ENCODE peak calls at places on chromosomes 4 and X, in five cellular contexts. One of them, this sample, is unnamed.

GRCh38 chr4:108118505-108118904 is 50.2 kb downstream of the LEF1 start:
- DNase-seq in activated CD8-positive, alpha-beta T cell treated with anti-CD3 and anti-CD28 coated beads, Interleukin-2, amount 10 ng/mL, durations not matched to agents 7 days and 5 days: no peak
- DNase-seq in NCI-H748 treated with DMSO at 0.1 percent for 48 hours: peak; percentile 87
- DNase-seq in GM23248: no peak
- DNase-seq in stimulated activated CD4-positive, alpha-beta T cell treated with anti-CD3 and anti-CD28 coated beads, TNF-alpha, amount 100 ng/mL, for 4 hours: no peak
- DNase-seq in this sample: no peak

GRCh38 chr4:152643153-152644035 is 36.4 kb downstream of the TMEM154 start:
- DNase-seq in GM23248: no peak
- DNase-seq in NCI-H748 treated with DMSO at 0.1 percent for 48 hours: no peak
- DNase-seq in activated CD8-positive, alpha-beta T cell treated with anti-CD3 and anti-CD28 coated beads, Interleukin-2, amount 10 ng/mL, durations not matched to agents 7 days and 5 days: peak; percentile 24
- DNase-seq in stimulated activated CD4-positive, alpha-beta T cell treated with anti-CD3 and anti-CD28 coated beads, TNF-alpha, amount 100 ng/mL, for 4 hours: no peak
- DNase-seq in this sample: peak; percentile 16

GRCh38 chr4:152104846-152105462 is 344.1 kb upstream of the GATB start:
- DNase-seq in activated CD8-positive, alpha-beta T cell treated with anti-CD3 and anti-CD28 coated beads, Interleukin-2, amount 10 ng/mL, durations not matched to agents 7 days and 5 days: no peak
- DNase-seq in stimulated activated CD4-positive, alpha-beta T cell treated with anti-CD3 and anti-CD28 coated beads, TNF-alpha, amount 100 ng/mL, for 4 hours: no peak
- DNase-seq in GM23248: no peak
- DNase-seq in NCI-H748 treated with DMSO at 0.1 percent for 48 hours: no peak
- DNase-seq in this sample: no peak

GRCh38 chrX:13699183-13699826 is 10.4 kb downstream of the RAB9A start:
- DNase-seq in activated CD8-positive, alpha-beta T cell treated with anti-CD3 and anti-CD28 coated beads, Interleukin-2, amount 10 ng/mL, durations not matched to agents 7 days and 5 days: no peak
- DNase-seq in NCI-H748 treated with DMSO at 0.1 percent for 48 hours: no peak
- DNase-seq in GM23248: peak; percentile 74
- DNase-seq in stimulated activated CD4-positive, alpha-beta T cell treated with anti-CD3 and anti-CD28 coated beads, TNF-alpha, amount 100 ng/mL, for 4 hours: no peak
- DNase-seq in this sample: no peak

GRCh38 chr4:10733486-10733885 is 48.9 kb upstream of the CLNK start:
- DNase-seq in activated CD8-positive, alpha-beta T cell treated with anti-CD3 and anti-CD28 coated beads, Interleukin-2, amount 10 ng/mL, durations not matched to agents 7 days and 5 days: no peak
- DNase-seq in NCI-H748 treated with DMSO at 0.1 percent for 48 hours: no peak
- DNase-seq in GM23248: no peak
- DNase-seq in stimulated activated CD4-positive, alpha-beta T cell treated with anti-CD3 and anti-CD28 coated beads, TNF-alpha, amount 100 ng/mL, for 4 hours: no peak
- DNase-seq in this sample: no peak

GRCh38 chrX:153794897-153795816 is 689 bp downstream of the SSR4 start:
- DNase-seq in activated CD8-positive, alpha-beta T cell treated with anti-CD3 and anti-CD28 coated beads, Interleukin-2, amount 10 ng/mL, durations not matched to agents 7 days and 5 days: peak; percentile 26
- DNase-seq in GM23248: peak; percentile 52
- DNase-seq in stimulated activated CD4-positive, alpha-beta T cell treated with anti-CD3 and anti-CD28 coated beads, TNF-alpha, amount 100 ng/mL, for 4 hours: peak; percentile 15
- DNase-seq in NCI-H748 treated with DMSO at 0.1 percent for 48 hours: no peak
- DNase-seq in this sample: no peak

GRCh38 chr4:2503809-2504208 is 32.6 kb upstream of the FAM193A start:
- DNase-seq in activated CD8-positive, alpha-beta T cell treated with anti-CD3 and anti-CD28 coated beads, Interleukin-2, amount 10 ng/mL, durations not matched to agents 7 days and 5 days: no peak
- DNase-seq in stimulated activated CD4-positive, alpha-beta T cell treated with anti-CD3 and anti-CD28 coated beads, TNF-alpha, amount 100 ng/mL, for 4 hours: no peak
- DNase-seq in GM23248: no peak
- DNase-seq in NCI-H748 treated with DMSO at 0.1 percent for 48 hours: no peak
- DNase-seq in this sample: no peak

GRCh38 chrX:96140796-96141195 is 543.8 kb upstream of the DIAPH2 start:
- DNase-seq in GM23248: no peak
- DNase-seq in stimulated activated CD4-positive, alpha-beta T cell treated with anti-CD3 and anti-CD28 coated beads, TNF-alpha, amount 100 ng/mL, for 4 hours: no peak
- DNase-seq in activated CD8-positive, alpha-beta T cell treated with anti-CD3 and anti-CD28 coated beads, Interleukin-2, amount 10 ng/mL, durations not matched to agents 7 days and 5 days: no peak
- DNase-seq in NCI-H748 treated with DMSO at 0.1 percent for 48 hours: no peak
- DNase-seq in this sample: no peak

GRCh38 chr4:48986654-48987164 is 634 bp downstream of the CWH43 start:
- DNase-seq in stimulated activated CD4-positive, alpha-beta T cell treated with anti-CD3 and anti-CD28 coated beads, TNF-alpha, amount 100 ng/mL, for 4 hours: no peak
- DNase-seq in activated CD8-positive, alpha-beta T cell treated with anti-CD3 and anti-CD28 coated beads, Interleukin-2, amount 10 ng/mL, durations not matched to agents 7 days and 5 days: no peak
- DNase-seq in GM23248: no peak
- DNase-seq in NCI-H748 treated with DMSO at 0.1 percent for 48 hours: no peak
- DNase-seq in this sample: no peak

GRCh38 chr4:174284181-174284886 is 623 bp downstream of the CEP44 start:
- DNase-seq in stimulated activated CD4-positive, alpha-beta T cell treated with anti-CD3 and anti-CD28 coated beads, TNF-alpha, amount 100 ng/mL, for 4 hours: no peak
- DNase-seq in activated CD8-positive, alpha-beta T cell treated with anti-CD3 and anti-CD28 coated beads, Interleukin-2, amount 10 ng/mL, durations not matched to agents 7 days and 5 days: no peak
- DNase-seq in NCI-H748 treated with DMSO at 0.1 percent for 48 hours: no peak
- DNase-seq in GM23248: peak; percentile 86
- DNase-seq in this sample: no peak

GRCh38 chrX:146658379-146658778 is 151.2 kb upstream of the CXorf51B start:
- DNase-seq in NCI-H748 treated with DMSO at 0.1 percent for 48 hours: no peak
- DNase-seq in activated CD8-positive, alpha-beta T cell treated with anti-CD3 and anti-CD28 coated beads, Interleukin-2, amount 10 ng/mL, durations not matched to agents 7 days and 5 days: no peak
- DNase-seq in stimulated activated CD4-positive, alpha-beta T cell treated with anti-CD3 and anti-CD28 coated beads, TNF-alpha, amount 100 ng/mL, for 4 hours: no peak
- DNase-seq in GM23248: no peak
- DNase-seq in this sample: no peak

GRCh38 chr4:183059797-183060196 is 39.3 kb upstream of the WWC2 start:
- DNase-seq in GM23248: no peak
- DNase-seq in NCI-H748 treated with DMSO at 0.1 percent for 48 hours: no peak
- DNase-seq in stimulated activated CD4-positive, alpha-beta T cell treated with anti-CD3 and anti-CD28 coated beads, TNF-alpha, amount 100 ng/mL, for 4 hours: no peak
- DNase-seq in activated CD8-positive, alpha-beta T cell treated with anti-CD3 and anti-CD28 coated beads, Interleukin-2, amount 10 ng/mL, durations not matched to agents 7 days and 5 days: no peak
- DNase-seq in this sample: no peak

GRCh38 chr4:79164961-79165610 is 160.8 kb downstream of the NAA11 start:
- DNase-seq in activated CD8-positive, alpha-beta T cell treated with anti-CD3 and anti-CD28 coated beads, Interleukin-2, amount 10 ng/mL, durations not matched to agents 7 days and 5 days: no peak
- DNase-seq in stimulated activated CD4-positive, alpha-beta T cell treated with anti-CD3 and anti-CD28 coated beads, TNF-alpha, amount 100 ng/mL, for 4 hours: no peak
- DNase-seq in NCI-H748 treated with DMSO at 0.1 percent for 48 hours: peak; percentile 27
- DNase-seq in GM23248: no peak
- DNase-seq in this sample: no peak

GRCh38 chrX:141642979-141643378 is 53.5 kb downstream of the SPANXA2 start:
- DNase-seq in GM23248: no peak
- DNase-seq in activated CD8-positive, alpha-beta T cell treated with anti-CD3 and anti-CD28 coated beads, Interleukin-2, amount 10 ng/mL, durations not matched to agents 7 days and 5 days: no peak
- DNase-seq in NCI-H748 treated with DMSO at 0.1 percent for 48 hours: peak; percentile 45
- DNase-seq in stimulated activated CD4-positive, alpha-beta T cell treated with anti-CD3 and anti-CD28 coated beads, TNF-alpha, amount 100 ng/mL, for 4 hours: no peak
- DNase-seq in this sample: no peak

GRCh38 chrX:11531226-11531625 is 134.5 kb downstream of the ARHGAP6 start:
- DNase-seq in GM23248: peak; percentile 41
- DNase-seq in stimulated activated CD4-positive, alpha-beta T cell treated with anti-CD3 and anti-CD28 coated beads, TNF-alpha, amount 100 ng/mL, for 4 hours: no peak
- DNase-seq in activated CD8-positive, alpha-beta T cell treated with anti-CD3 and anti-CD28 coated beads, Interleukin-2, amount 10 ng/mL, durations not matched to agents 7 days and 5 days: no peak
- DNase-seq in NCI-H748 treated with DMSO at 0.1 percent for 48 hours: peak; percentile 8
- DNase-seq in this sample: no peak

GRCh38 chr4:42750091-42750490 is 93.2 kb upstream of the ATP8A1 start:
- DNase-seq in stimulated activated CD4-positive, alpha-beta T cell treated with anti-CD3 and anti-CD28 coated beads, TNF-alpha, amount 100 ng/mL, for 4 hours: no peak
- DNase-seq in activated CD8-positive, alpha-beta T cell treated with anti-CD3 and anti-CD28 coated beads, Interleukin-2, amount 10 ng/mL, durations not matched to agents 7 days and 5 days: peak; percentile 47
- DNase-seq in NCI-H748 treated with DMSO at 0.1 percent for 48 hours: no peak
- DNase-seq in GM23248: no peak
- DNase-seq in this sample: peak; percentile 54

GRCh38 chrX:155857561-155857960 is 23.6 kb upstream of the VAMP7 start:
- DNase-seq in GM23248: peak; percentile 18
- DNase-seq in stimulated activated CD4-positive, alpha-beta T cell treated with anti-CD3 and anti-CD28 coated beads, TNF-alpha, amount 100 ng/mL, for 4 hours: no peak
- DNase-seq in NCI-H748 treated with DMSO at 0.1 percent for 48 hours: no peak
- DNase-seq in activated CD8-positive, alpha-beta T cell treated with anti-CD3 and anti-CD28 coated beads, Interleukin-2, amount 10 ng/mL, durations not matched to agents 7 days and 5 days: no peak
- DNase-seq in this sample: peak; percentile 0

GRCh38 chr4:162282711-162283110 is 118.9 kb upstream of the FSTL5 start:
- DNase-seq in NCI-H748 treated with DMSO at 0.1 percent for 48 hours: no peak
- DNase-seq in GM23248: no peak
- DNase-seq in activated CD8-positive, alpha-beta T cell treated with anti-CD3 and anti-CD28 coated beads, Interleukin-2, amount 10 ng/mL, durations not matched to agents 7 days and 5 days: no peak
- DNase-seq in stimulated activated CD4-positive, alpha-beta T cell treated with anti-CD3 and anti-CD28 coated beads, TNF-alpha, amount 100 ng/mL, for 4 hours: no peak
- DNase-seq in this sample: no peak

GRCh38 chrX:375181-376036 is 11.3 kb downstream of the PPP2R3B start:
- DNase-seq in GM23248: no peak
- DNase-seq in activated CD8-positive, alpha-beta T cell treated with anti-CD3 and anti-CD28 coated beads, Interleukin-2, amount 10 ng/mL, durations not matched to agents 7 days and 5 days: no peak
- DNase-seq in stimulated activated CD4-positive, alpha-beta T cell treated with anti-CD3 and anti-CD28 coated beads, TNF-alpha, amount 100 ng/mL, for 4 hours: no peak
- DNase-seq in NCI-H748 treated with DMSO at 0.1 percent for 48 hours: no peak
- DNase-seq in this sample: no peak

GRCh38 chr4:82611982-82612381 is 50.2 kb upstream of the TMEM150C start:
- DNase-seq in stimulated activated CD4-positive, alpha-beta T cell treated with anti-CD3 and anti-CD28 coated beads, TNF-alpha, amount 100 ng/mL, for 4 hours: no peak
- DNase-seq in activated CD8-positive, alpha-beta T cell treated with anti-CD3 and anti-CD28 coated beads, Interleukin-2, amount 10 ng/mL, durations not matched to agents 7 days and 5 days: no peak
- DNase-seq in GM23248: no peak
- DNase-seq in NCI-H748 treated with DMSO at 0.1 percent for 48 hours: peak; percentile 14
- DNase-seq in this sample: no peak

GRCh38 chrX:76148753-76149152 is 24.1 kb upstream of the PBDC1 start:
- DNase-seq in NCI-H748 treated with DMSO at 0.1 percent for 48 hours: peak; percentile 48
- DNase-seq in activated CD8-positive, alpha-beta T cell treated with anti-CD3 and anti-CD28 coated beads, Interleukin-2, amount 10 ng/mL, durations not matched to agents 7 days and 5 days: peak; percentile 70
- DNase-seq in GM23248: peak; percentile 29
- DNase-seq in stimulated activated CD4-positive, alpha-beta T cell treated with anti-CD3 and anti-CD28 coated beads, TNF-alpha, amount 100 ng/mL, for 4 hours: no peak
- DNase-seq in this sample: no peak

GRCh38 chr4:8038083-8038482 is 98.4 kb upstream of the AFAP1 start:
- DNase-seq in NCI-H748 treated with DMSO at 0.1 percent for 48 hours: no peak
- DNase-seq in stimulated activated CD4-positive, alpha-beta T cell treated with anti-CD3 and anti-CD28 coated beads, TNF-alpha, amount 100 ng/mL, for 4 hours: no peak
- DNase-seq in GM23248: no peak
- DNase-seq in activated CD8-positive, alpha-beta T cell treated with anti-CD3 and anti-CD28 coated beads, Interleukin-2, amount 10 ng/mL, durations not matched to agents 7 days and 5 days: no peak
- DNase-seq in this sample: no peak

GRCh38 chr4:181650033-181650825 is 593.0 kb upstream of the TENM3 start:
- DNase-seq in activated CD8-positive, alpha-beta T cell treated with anti-CD3 and anti-CD28 coated beads, Interleukin-2, amount 10 ng/mL, durations not matched to agents 7 days and 5 days: no peak
- DNase-seq in GM23248: peak; percentile 11
- DNase-seq in stimulated activated CD4-positive, alpha-beta T cell treated with anti-CD3 and anti-CD28 coated beads, TNF-alpha, amount 100 ng/mL, for 4 hours: no peak
- DNase-seq in NCI-H748 treated with DMSO at 0.1 percent for 48 hours: no peak
- DNase-seq in this sample: no peak

GRCh38 chr4:88318751-88319350 is 34.5 kb upstream of the PPM1K start:
- DNase-seq in NCI-H748 treated with DMSO at 0.1 percent for 48 hours: no peak
- DNase-seq in stimulated activated CD4-positive, alpha-beta T cell treated with anti-CD3 and anti-CD28 coated beads, TNF-alpha, amount 100 ng/mL, for 4 hours: no peak
- DNase-seq in GM23248: peak; percentile 13
- DNase-seq in activated CD8-positive, alpha-beta T cell treated with anti-CD3 and anti-CD28 coated beads, Interleukin-2, amount 10 ng/mL, durations not matched to agents 7 days and 5 days: no peak
- DNase-seq in this sample: no peak

GRCh38 chrX:43644124-43644701 is 11.9 kb upstream of the MAOA start:
- DNase-seq in activated CD8-positive, alpha-beta T cell treated with anti-CD3 and anti-CD28 coated beads, Interleukin-2, amount 10 ng/mL, durations not matched to agents 7 days and 5 days: no peak
- DNase-seq in NCI-H748 treated with DMSO at 0.1 percent for 48 hours: no peak
- DNase-seq in stimulated activated CD4-positive, alpha-beta T cell treated with anti-CD3 and anti-CD28 coated beads, TNF-alpha, amount 100 ng/mL, for 4 hours: no peak
- DNase-seq in GM23248: peak; percentile 78
- DNase-seq in this sample: no peak

GRCh38 chrX:153650959-153651358 is 4.0 kb downstream of the DUSP9 start:
- DNase-seq in activated CD8-positive, alpha-beta T cell treated with anti-CD3 and anti-CD28 coated beads, Interleukin-2, amount 10 ng/mL, durations not matched to agents 7 days and 5 days: no peak
- DNase-seq in GM23248: no peak
- DNase-seq in stimulated activated CD4-positive, alpha-beta T cell treated with anti-CD3 and anti-CD28 coated beads, TNF-alpha, amount 100 ng/mL, for 4 hours: no peak
- DNase-seq in NCI-H748 treated with DMSO at 0.1 percent for 48 hours: no peak
- DNase-seq in this sample: no peak

GRCh38 chr4:163493643-163494359 is 689 bp upstream of the TMA16 start:
- DNase-seq in NCI-H748 treated with DMSO at 0.1 percent for 48 hours: no peak
- DNase-seq in stimulated activated CD4-positive, alpha-beta T cell treated with anti-CD3 and anti-CD28 coated beads, TNF-alpha, amount 100 ng/mL, for 4 hours: no peak
- DNase-seq in activated CD8-positive, alpha-beta T cell treated with anti-CD3 and anti-CD28 coated beads, Interleukin-2, amount 10 ng/mL, durations not matched to agents 7 days and 5 days: no peak
- DNase-seq in GM23248: peak; percentile 4
- DNase-seq in this sample: no peak

GRCh38 chr4:113223001-113223400 is 173.5 kb downstream of the ANK2 start:
- DNase-seq in activated CD8-positive, alpha-beta T cell treated with anti-CD3 and anti-CD28 coated beads, Interleukin-2, amount 10 ng/mL, durations not matched to agents 7 days and 5 days: no peak
- DNase-seq in stimulated activated CD4-positive, alpha-beta T cell treated with anti-CD3 and anti-CD28 coated beads, TNF-alpha, amount 100 ng/mL, for 4 hours: no peak
- DNase-seq in NCI-H748 treated with DMSO at 0.1 percent for 48 hours: no peak
- DNase-seq in GM23248: peak; percentile 50
- DNase-seq in this sample: no peak

GRCh38 chrX:126770179-126770578 is 49.4 kb upstream of the PRR32 start:
- DNase-seq in stimulated activated CD4-positive, alpha-beta T cell treated with anti-CD3 and anti-CD28 coated beads, TNF-alpha, amount 100 ng/mL, for 4 hours: no peak
- DNase-seq in NCI-H748 treated with DMSO at 0.1 percent for 48 hours: peak; percentile 25
- DNase-seq in activated CD8-positive, alpha-beta T cell treated with anti-CD3 and anti-CD28 coated beads, Interleukin-2, amount 10 ng/mL, durations not matched to agents 7 days and 5 days: no peak
- DNase-seq in GM23248: peak; percentile 0
- DNase-seq in this sample: peak; percentile 22

GRCh38 chr4:1984406-1985191 is 24.2 kb downstream of the NELFA start:
- DNase-seq in GM23248: no peak
- DNase-seq in NCI-H748 treated with DMSO at 0.1 percent for 48 hours: no peak
- DNase-seq in activated CD8-positive, alpha-beta T cell treated with anti-CD3 and anti-CD28 coated beads, Interleukin-2, amount 10 ng/mL, durations not matched to agents 7 days and 5 days: no peak
- DNase-seq in stimulated activated CD4-positive, alpha-beta T cell treated with anti-CD3 and anti-CD28 coated beads, TNF-alpha, amount 100 ng/mL, for 4 hours: no peak
- DNase-seq in this sample: no peak